ENCODE peak calls at places on chromosomes 2 and 18, in eight cellular contexts. One of them, this sample, is unnamed.
A peak's percentile ranks its signal among the peaks of the same experiment; 100 is the strongest.

GRCh38 chr2:226837787-226838603 is 2.1 kb downstream of the RHBDD1 start:
- DNase-seq in colonic mucosa: no peak
- DNase-seq in fibroblast of lung: no peak
- DNase-seq in heart right ventricle: no peak
- DNase-seq in Peyer's patch: no peak
- DNase-seq in IMR-90: no peak
- DNase-seq in esophagus squamous epithelium: no peak
- DNase-seq in cardiac muscle cell: no peak
- DNase-seq in this sample: no peak

GRCh38 chr2:189134485-189134884 is 45.1 kb downstream of the COL5A2 start:
- DNase-seq in cardiac muscle cell: no peak
- DNase-seq in colonic mucosa: no peak
- DNase-seq in esophagus squamous epithelium: no peak
- DNase-seq in fibroblast of lung: no peak
- DNase-seq in IMR-90: no peak
- DNase-seq in heart right ventricle: no peak
- DNase-seq in Peyer's patch: no peak
- DNase-seq in this sample: no peak

GRCh38 chr2:25331686-25332365 is 9.9 kb downstream of the DNMT3A start:
- DNase-seq in colonic mucosa: no peak
- DNase-seq in Peyer's patch: no peak
- DNase-seq in IMR-90: peak; percentile 34
- DNase-seq in esophagus squamous epithelium: no peak
- DNase-seq in cardiac muscle cell: no peak
- DNase-seq in fibroblast of lung: no peak
- DNase-seq in heart right ventricle: no peak
- DNase-seq in this sample: peak; percentile 75

GRCh38 chr2:218406949-218407703 is 7.5 kb downstream of the CTDSP1 start:
- DNase-seq in cardiac muscle cell: peak; percentile 76
- DNase-seq in heart right ventricle: peak; percentile 71
- DNase-seq in Peyer's patch: peak; percentile 90
- DNase-seq in esophagus squamous epithelium: no peak
- DNase-seq in IMR-90: peak; percentile 37
- DNase-seq in fibroblast of lung: peak; percentile 73
- DNase-seq in colonic mucosa: peak; percentile 87
- DNase-seq in this sample: no peak

GRCh38 chr2:78999410-78999809 is 26.1 kb upstream of the REG3G start:
- DNase-seq in colonic mucosa: no peak
- DNase-seq in fibroblast of lung: peak; percentile 15
- DNase-seq in cardiac muscle cell: peak; percentile 14
- DNase-seq in esophagus squamous epithelium: no peak
- DNase-seq in Peyer's patch: no peak
- DNase-seq in heart right ventricle: no peak
- DNase-seq in IMR-90: no peak
- DNase-seq in this sample: no peak

GRCh38 chr2:230905448-230906430 is 19.3 kb downstream of the GPR55 start:
- DNase-seq in Peyer's patch: no peak
- DNase-seq in IMR-90: peak; percentile 44
- DNase-seq in fibroblast of lung: no peak
- DNase-seq in esophagus squamous epithelium: no peak
- DNase-seq in colonic mucosa: peak; percentile 16
- DNase-seq in cardiac muscle cell: no peak
- DNase-seq in heart right ventricle: no peak
- DNase-seq in this sample: peak; percentile 18

GRCh38 chr2:120219766-120220165 is 3.4 kb downstream of the TMEM185B start:
- DNase-seq in Peyer's patch: peak; percentile 23
- DNase-seq in colonic mucosa: no peak
- DNase-seq in esophagus squamous epithelium: no peak
- DNase-seq in IMR-90: no peak
- DNase-seq in cardiac muscle cell: no peak
- DNase-seq in fibroblast of lung: no peak
- DNase-seq in heart right ventricle: no peak
- DNase-seq in this sample: no peak

GRCh38 chr2:45452866-45453265 is 158.2 kb downstream of the SRBD1 start:
- DNase-seq in colonic mucosa: no peak
- DNase-seq in Peyer's patch: no peak
- DNase-seq in cardiac muscle cell: peak; percentile 90
- DNase-seq in fibroblast of lung: peak; percentile 96
- DNase-seq in esophagus squamous epithelium: no peak
- DNase-seq in heart right ventricle: no peak
- DNase-seq in IMR-90: peak; percentile 96
- DNase-seq in this sample: no peak

GRCh38 chr2:164009801-164010337 is 274.1 kb upstream of the FIGN start:
- DNase-seq in cardiac muscle cell: no peak
- DNase-seq in colonic mucosa: no peak
- DNase-seq in Peyer's patch: no peak
- DNase-seq in heart right ventricle: no peak
- DNase-seq in IMR-90: no peak
- DNase-seq in fibroblast of lung: peak; percentile 9
- DNase-seq in esophagus squamous epithelium: no peak
- DNase-seq in this sample: no peak

GRCh38 chr2:239326831-239327535 is 73.8 kb downstream of the HDAC4 start:
- DNase-seq in heart right ventricle: no peak
- DNase-seq in IMR-90: peak; percentile 69
- DNase-seq in esophagus squamous epithelium: no peak
- DNase-seq in fibroblast of lung: peak; percentile 45
- DNase-seq in Peyer's patch: no peak
- DNase-seq in colonic mucosa: peak; percentile 20
- DNase-seq in cardiac muscle cell: no peak
- DNase-seq in this sample: no peak

GRCh38 chr2:227804970-227805369 is 8.7 kb upstream of the CCL20 start:
- DNase-seq in heart right ventricle: no peak
- DNase-seq in fibroblast of lung: no peak
- DNase-seq in IMR-90: peak; percentile 29
- DNase-seq in Peyer's patch: no peak
- DNase-seq in colonic mucosa: no peak
- DNase-seq in cardiac muscle cell: no peak
- DNase-seq in esophagus squamous epithelium: no peak
- DNase-seq in this sample: no peak

GRCh38 chr2:241066171-241066892 is 35.8 kb downstream of the MTERF4 start:
- DNase-seq in fibroblast of lung: no peak
- DNase-seq in colonic mucosa: peak; percentile 11
- DNase-seq in Peyer's patch: no peak
- DNase-seq in IMR-90: no peak
- DNase-seq in heart right ventricle: no peak
- DNase-seq in cardiac muscle cell: no peak
- DNase-seq in esophagus squamous epithelium: no peak
- DNase-seq in this sample: no peak

GRCh38 chr2:217249490-217250451 is 389.9 kb upstream of the TNP1 start:
- DNase-seq in Peyer's patch: no peak
- DNase-seq in heart right ventricle: no peak
- DNase-seq in esophagus squamous epithelium: no peak
- DNase-seq in cardiac muscle cell: no peak
- DNase-seq in fibroblast of lung: peak; percentile 93
- DNase-seq in IMR-90: no peak
- DNase-seq in colonic mucosa: no peak
- DNase-seq in this sample: peak; percentile 62

GRCh38 chr2:227204452-227204851 is 40.0 kb downstream of the COL4A3 start:
- DNase-seq in cardiac muscle cell: no peak
- DNase-seq in Peyer's patch: no peak
- DNase-seq in fibroblast of lung: no peak
- DNase-seq in esophagus squamous epithelium: no peak
- DNase-seq in heart right ventricle: no peak
- DNase-seq in IMR-90: no peak
- DNase-seq in colonic mucosa: no peak
- DNase-seq in this sample: no peak

GRCh38 chr2:3517948-3518495 is 1.3 kb downstream of the ADI1 start:
- DNase-seq in esophagus squamous epithelium: no peak
- DNase-seq in colonic mucosa: no peak
- DNase-seq in IMR-90: no peak
- DNase-seq in heart right ventricle: no peak
- DNase-seq in fibroblast of lung: no peak
- DNase-seq in cardiac muscle cell: no peak
- DNase-seq in Peyer's patch: no peak
- DNase-seq in this sample: no peak

GRCh38 chr2:106057206-106057605 is 136.9 kb downstream of the UXS1 start:
- DNase-seq in Peyer's patch: no peak
- DNase-seq in cardiac muscle cell: no peak
- DNase-seq in heart right ventricle: no peak
- DNase-seq in IMR-90: no peak
- DNase-seq in esophagus squamous epithelium: no peak
- DNase-seq in fibroblast of lung: no peak
- DNase-seq in colonic mucosa: no peak
- DNase-seq in this sample: no peak

GRCh38 chr2:159030674-159031380 is 62.4 kb downstream of the TANC1 start:
- DNase-seq in heart right ventricle: peak; percentile 43
- DNase-seq in cardiac muscle cell: peak; percentile 91
- DNase-seq in IMR-90: peak; percentile 83
- DNase-seq in fibroblast of lung: peak; percentile 86
- DNase-seq in colonic mucosa: peak; percentile 41
- DNase-seq in esophagus squamous epithelium: no peak
- DNase-seq in Peyer's patch: no peak
- DNase-seq in this sample: peak; percentile 33

GRCh38 chr18:79644006-79644665 is 35.5 kb upstream of the CTDP1 start:
- DNase-seq in Peyer's patch: peak; percentile 68
- DNase-seq in esophagus squamous epithelium: no peak
- DNase-seq in fibroblast of lung: peak; percentile 51
- DNase-seq in colonic mucosa: peak; percentile 48
- DNase-seq in cardiac muscle cell: peak; percentile 66
- DNase-seq in IMR-90: peak; percentile 47
- DNase-seq in heart right ventricle: peak; percentile 66
- DNase-seq in this sample: peak; percentile 60

GRCh38 chr2:219041252-219041651 is at the start of gene CFAP65:
- DNase-seq in cardiac muscle cell: peak; percentile 74
- DNase-seq in esophagus squamous epithelium: no peak
- DNase-seq in IMR-90: peak; percentile 58
- DNase-seq in colonic mucosa: peak; percentile 74
- DNase-seq in fibroblast of lung: peak; percentile 66
- DNase-seq in Peyer's patch: peak; percentile 48
- DNase-seq in heart right ventricle: no peak
- DNase-seq in this sample: peak; percentile 69

GRCh38 chr18:59704146-59704545 is 6.9 kb upstream of the CCBE1 start:
- DNase-seq in Peyer's patch: no peak
- DNase-seq in fibroblast of lung: no peak
- DNase-seq in IMR-90: no peak
- DNase-seq in cardiac muscle cell: no peak
- DNase-seq in colonic mucosa: no peak
- DNase-seq in esophagus squamous epithelium: no peak
- DNase-seq in heart right ventricle: no peak
- DNase-seq in this sample: no peak

GRCh38 chr18:72868666-72869661 is 1.2 kb upstream of the NETO1 start:
- DNase-seq in esophagus squamous epithelium: no peak
- DNase-seq in Peyer's patch: no peak
- DNase-seq in cardiac muscle cell: no peak
- DNase-seq in fibroblast of lung: no peak
- DNase-seq in heart right ventricle: no peak
- DNase-seq in colonic mucosa: no peak
- DNase-seq in IMR-90: no peak
- DNase-seq in this sample: no peak

GRCh38 chr2:107932986-107933385 is 53.3 kb upstream of the SLC5A7 start:
- DNase-seq in colonic mucosa: no peak
- DNase-seq in IMR-90: peak; percentile 8
- DNase-seq in esophagus squamous epithelium: no peak
- DNase-seq in heart right ventricle: no peak
- DNase-seq in cardiac muscle cell: peak; percentile 29
- DNase-seq in fibroblast of lung: peak; percentile 14
- DNase-seq in Peyer's patch: no peak
- DNase-seq in this sample: no peak
- TF ChIP-seq CTCF in colonic mucosa: no peak
- TF ChIP-seq CTCF in IMR-90: peak; percentile 52
- TF ChIP-seq CTCF in esophagus squamous epithelium: no peak
- TF ChIP-seq CTCF in heart right ventricle: peak; percentile 39
- TF ChIP-seq CTCF in cardiac muscle cell: peak; percentile 32
- TF ChIP-seq CTCF in fibroblast of lung: no peak
- TF ChIP-seq CTCF in Peyer's patch: no peak
- TF ChIP-seq CTCF in this sample: no peak

GRCh38 chr18:76662621-76663020 is 159.7 kb upstream of the ZNF236 start:
- DNase-seq in Peyer's patch: no peak
- DNase-seq in IMR-90: no peak
- DNase-seq in esophagus squamous epithelium: no peak
- DNase-seq in heart right ventricle: no peak
- DNase-seq in colonic mucosa: no peak
- DNase-seq in cardiac muscle cell: no peak
- DNase-seq in fibroblast of lung: no peak
- DNase-seq in this sample: no peak
- H3K36me3 ChIP-seq in Peyer's patch: no peaks in the 10 kb centered on the region
- H3K36me3 ChIP-seq in IMR-90: no peaks in the 10 kb centered on the region
- H3K36me3 ChIP-seq in esophagus squamous epithelium: no peaks in the 10 kb centered on the region
- H3K36me3 ChIP-seq in heart right ventricle: no peaks in the 10 kb centered on the region
- H3K36me3 ChIP-seq in colonic mucosa: no peaks in the 10 kb centered on the region
- H3K36me3 ChIP-seq in cardiac muscle cell: no peaks in the 10 kb centered on the region
- H3K36me3 ChIP-seq in fibroblast of lung: no peaks in the 10 kb centered on the region
- H3K36me3 ChIP-seq in this sample: no peaks in the 10 kb centered on the region

GRCh38 chr18:46721331-46721730 is 35.5 kb downstream of the ST8SIA5 start:
- DNase-seq in heart right ventricle: no peak
- DNase-seq in colonic mucosa: no peak
- DNase-seq in IMR-90: no peak
- DNase-seq in Peyer's patch: no peak
- DNase-seq in cardiac muscle cell: no peak
- DNase-seq in fibroblast of lung: no peak
- DNase-seq in esophagus squamous epithelium: no peak
- DNase-seq in this sample: no peak

GRCh38 chr18:46720092-46720491 is 36.8 kb downstream of the ST8SIA5 start:
- DNase-seq in colonic mucosa: no peak
- DNase-seq in Peyer's patch: no peak
- DNase-seq in fibroblast of lung: no peak
- DNase-seq in cardiac muscle cell: no peak
- DNase-seq in esophagus squamous epithelium: no peak
- DNase-seq in heart right ventricle: no peak
- DNase-seq in IMR-90: no peak
- DNase-seq in this sample: no peak

GRCh38 chr18:46718501-46719341 is 38.1 kb downstream of the ST8SIA5 start:
- DNase-seq in Peyer's patch: no peak
- DNase-seq in cardiac muscle cell: peak; percentile 22
- DNase-seq in IMR-90: peak; percentile 68
- DNase-seq in esophagus squamous epithelium: no peak
- DNase-seq in fibroblast of lung: peak; percentile 68
- DNase-seq in colonic mucosa: no peak
- DNase-seq in heart right ventricle: no peak
- DNase-seq in this sample: no peak

GRCh38 chr18:46720521-46720920 is 36.3 kb downstream of the ST8SIA5 start:
- DNase-seq in colonic mucosa: no peak
- DNase-seq in fibroblast of lung: no peak
- DNase-seq in esophagus squamous epithelium: no peak
- DNase-seq in cardiac muscle cell: no peak
- DNase-seq in Peyer's patch: no peak
- DNase-seq in heart right ventricle: no peak
- DNase-seq in IMR-90: no peak
- DNase-seq in this sample: no peak

GRCh38 chr18:46719388-46719787 is 37.5 kb downstream of the ST8SIA5 start:
- DNase-seq in fibroblast of lung: no peak
- DNase-seq in cardiac muscle cell: no peak
- DNase-seq in colonic mucosa: no peak
- DNase-seq in heart right ventricle: no peak
- DNase-seq in esophagus squamous epithelium: no peak
- DNase-seq in IMR-90: no peak
- DNase-seq in Peyer's patch: no peak
- DNase-seq in this sample: no peak
- H3K4me1 ChIP-seq in fibroblast of lung: peaks cover 3% of the 10 kb centered on the region
- H3K4me1 ChIP-seq in cardiac muscle cell: peaks cover 6% of the 10 kb centered on the region
- H3K4me1 ChIP-seq in colonic mucosa: no peaks in the 10 kb centered on the region
- H3K4me1 ChIP-seq in heart right ventricle: peaks cover 9% of the 10 kb centered on the region
- H3K4me1 ChIP-seq in esophagus squamous epithelium: no peaks in the 10 kb centered on the region
- H3K4me1 ChIP-seq in IMR-90: peaks cover 4% of the 10 kb centered on the region
- H3K4me1 ChIP-seq in Peyer's patch: no peaks in the 10 kb centered on the region
- H3K4me1 ChIP-seq in this sample: no peaks in the 10 kb centered on the region

DNA sequence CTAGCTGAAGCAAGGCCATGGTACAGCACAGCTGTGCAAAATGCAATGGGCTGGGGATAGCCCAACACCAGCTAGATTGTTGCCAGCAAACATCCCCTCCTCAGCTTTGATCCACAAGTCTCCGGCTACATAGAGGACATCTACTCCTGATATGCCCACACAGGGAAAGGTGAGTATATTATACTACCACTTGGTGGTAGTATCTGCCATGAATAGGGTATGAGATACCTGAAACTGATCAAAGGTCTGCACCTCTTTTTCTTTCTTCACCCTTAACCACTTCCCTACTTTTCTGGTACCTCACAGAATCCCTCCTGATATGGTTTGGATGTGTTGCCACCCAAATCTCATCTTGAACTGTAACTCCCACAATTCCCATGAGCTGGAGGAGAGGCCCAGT is 279.8 kb downstream of the TXNL1 start:
- DNase-seq in Peyer's patch: no peak
- DNase-seq in IMR-90: no peak
- DNase-seq in esophagus squamous epithelium: no peak
- DNase-seq in cardiac muscle cell: no peak
- DNase-seq in fibroblast of lung: no peak
- DNase-seq in heart right ventricle: no peak
- DNase-seq in colonic mucosa: no peak
- DNase-seq in this sample: no peak
- TF ChIP-seq CTCF in Peyer's patch: no peak
- TF ChIP-seq CTCF in IMR-90: no peak
- TF ChIP-seq CTCF in esophagus squamous epithelium: no peak
- TF ChIP-seq CTCF in cardiac muscle cell: no peak
- TF ChIP-seq CTCF in fibroblast of lung: no peak
- TF ChIP-seq CTCF in heart right ventricle: peak; percentile 8
- TF ChIP-seq CTCF in colonic mucosa: no peak
- TF ChIP-seq CTCF in this sample: peak; percentile 10